ENCODE peak calls at places on chromosome 14, in eight cellular contexts. S is uterus; N is OCI-LY7; A is CD8-positive, alpha-beta T cell; L is stomach; K is ovary; D is Peyer's patch; C is left ventricle myocardium inferior. B is an unnamed sample.

GRCh38 chr14:71933026-71933587 is 878 bp downstream of the RGS6 start:
- DNase-seq in S (no peak), N (no peak), A (no peak), L (no peak), K (no peak), D (no peak), C (no peak), B (no peak)

GRCh38 chr14:50410016-50410530 is 13.4 kb upstream of the CDKL1 start:
- DNase-seq in S (no peak), N (no peak), A (no peak), L (no peak), K (no peak), D (no peak), C (no peak), B (no peak)

GRCh38 chr14:50830932-50831703 is at the start of gene NIN:
- DNase-seq in S (peak), N (peak), A (peak), L (peak), K (peak), D (peak), C (peak), B (peak)

GRCh38 chr14:48747683-48748082 is 838.5 kb downstream of the RPS29 start:
- DNase-seq in S (no peak), N (no peak), A (no peak), L (no peak), K (no peak), D (no peak), C (no peak), B (no peak)

GRCh38 chr14:61678966-61679365 is 16.3 kb upstream of the HIF1A start:
- DNase-seq in S (no peak), N (no peak), A (no peak), L (no peak), K (no peak), D (no peak), C (no peak), B (no peak)

GRCh38 chr14:21044106-21044618 is 2.0 kb downstream of the RNASE7 start:
- DNase-seq in S (no peak), N (no peak), A (peak), L (no peak), K (no peak), D (no peak), C (peak), B (no peak)

GRCh38 chr14:93914278-93914677 is 12.9 kb upstream of the FAM181A start:
- DNase-seq in S (no peak), N (no peak), A (no peak), L (no peak), K (no peak), D (no peak), C (no peak), B (no peak)

GRCh38 chr14:77761205-77761931 is 412 bp upstream of the SNW1 start:
- DNase-seq in S (peak), N (peak), A (no peak), L (no peak), K (peak), D (peak), C (peak), B (no peak)

GRCh38 chr14:73741386-73741875 is 27.2 kb upstream of the PNMA1 start:
- DNase-seq in S (peak), N (peak), A (no peak), L (peak), K (peak), D (peak), C (peak), B (no peak)

GRCh38 chr14:43687866-43688265 is 819.2 kb downstream of the FSCB start:
- DNase-seq in S (no peak), N (no peak), A (no peak), L (no peak), K (no peak), D (no peak), C (no peak), B (no peak)

GRCh38 chr14:60658116-60658515 is 8.8 kb upstream of the SIX1 start:
- DNase-seq in S (no peak), N (peak), A (no peak), L (no peak), K (no peak), D (no peak), C (no peak), B (no peak)

GRCh38 chr14:53519137-53519536 is 366.0 kb upstream of the DDHD1 start:
- DNase-seq in S (no peak), N (no peak), A (no peak), L (no peak), K (no peak), D (no peak), C (no peak), B (no peak)

GRCh38 chr14:57066887-57067513 is 201.7 kb downstream of the EXOC5 start:
- DNase-seq in S (no peak), N (peak), A (no peak), L (peak), K (peak), D (peak), C (no peak), B (no peak)

GRCh38 chr14:20365928-20366327 is 22.5 kb downstream of the PARP2 start:
- DNase-seq in S (no peak), N (no peak), A (no peak), L (no peak), K (no peak), D (no peak), C (no peak), B (no peak)

GRCh38 chr14:33184587-33184986 is 245.9 kb downstream of the NPAS3 start:
- DNase-seq in S (no peak), N (no peak), A (no peak), L (no peak), K (no peak), D (no peak), C (no peak), B (no peak)

GRCh38 chr14:51205486-51205885 is 34.6 kb upstream of the TMX1 start:
- DNase-seq in S (no peak), N (no peak), A (no peak), L (no peak), K (no peak), D (no peak), C (no peak), B (no peak)

GRCh38 chr14:50954811-50955372 is 10.6 kb upstream of the PYGL start:
- DNase-seq in S (no peak), N (peak), A (no peak), L (no peak), K (no peak), D (no peak), C (no peak), B (no peak)

GRCh38 chr14:92936085-92936484 is 13.1 kb downstream of the CHGA start:
- DNase-seq in S (no peak), N (no peak), A (no peak), L (no peak), K (no peak), D (no peak), C (no peak), B (no peak)

GRCh38 chr14:86404425-86404824 is 874.5 kb downstream of the FLRT2 start:
- DNase-seq in S (no peak), N (no peak), A (no peak), L (no peak), K (no peak), D (no peak), C (no peak), B (no peak)

GRCh38 chr14:74474376-74474775 is 18.7 kb downstream of the NPC2 start:
- DNase-seq in S (no peak), N (no peak), A (no peak), L (no peak), K (no peak), D (no peak), C (no peak), B (no peak)

GRCh38 chr14:80388980-80389711 is 177.8 kb upstream of the DIO2 start:
- DNase-seq in S (no peak), N (no peak), A (no peak), L (no peak), K (no peak), D (no peak), C (no peak), B (no peak)

GRCh38 chr14:93132472-93133065 is 16.8 kb upstream of the ITPK1 start:
- DNase-seq in S (no peak), N (peak), A (peak), L (peak), K (no peak), D (peak), C (no peak), B (no peak)

GRCh38 chr14:38255673-38256357 is at the start of gene CLEC14A:
- DNase-seq in S (peak), N (no peak), A (no peak), L (no peak), K (peak), D (no peak), C (peak), B (peak)

GRCh38 chr14:103209054-103209453 is 85.8 kb downstream of the TNFAIP2 start:
- DNase-seq in S (no peak), N (no peak), A (no peak), L (no peak), K (peak), D (no peak), C (no peak), B (no peak)

GRCh38 chr14:67480011-67480410 is 8.5 kb downstream of the TMEM229B start:
- DNase-seq in S (no peak), N (peak), A (no peak), L (no peak), K (no peak), D (no peak), C (no peak), B (no peak)

GRCh38 chr14:99744199-99744872 is 48.9 kb upstream of the EML1 start:
- DNase-seq in S (no peak), N (no peak), A (no peak), L (no peak), K (no peak), D (no peak), C (no peak), B (no peak)

GRCh38 chr14:23160924-23161522 is 22.4 kb downstream of the SLC7A8 start:
- DNase-seq in S (peak), N (no peak), A (no peak), L (peak), K (peak), D (no peak), C (no peak), B (no peak)

GRCh38 chr14:60665178-60665555 is 15.9 kb upstream of the SIX1 start:
- DNase-seq in S (no peak), N (no peak), A (no peak), L (no peak), K (no peak), D (no peak), C (no peak), B (no peak)

GRCh38 chr14:84465890-84466289 is 1064.1 kb upstream of the FLRT2 start:
- DNase-seq in S (no peak), N (no peak), A (no peak), L (no peak), K (no peak), D (no peak), C (no peak), B (no peak)

GRCh38 chr14:81303258-81303935 is 82.6 kb upstream of the GTF2A1 start:
- DNase-seq in S (no peak), N (peak), A (no peak), L (peak), K (peak), D (peak), C (no peak), B (no peak)

GRCh38 chr14:69715725-69716482 is 51.0 kb upstream of the SRSF5 start:
- DNase-seq in S (peak), N (no peak), A (no peak), L (peak), K (peak), D (peak), C (peak), B (peak)

GRCh38 chr14:69713976-69714716 is 52.8 kb upstream of the SRSF5 start:
- DNase-seq in S (no peak), N (no peak), A (no peak), L (no peak), K (no peak), D (peak), C (no peak), B (no peak)

GRCh38 chr14:69719501-69719951 is 47.4 kb upstream of the SRSF5 start:
- DNase-seq in S (peak), N (no peak), A (no peak), L (no peak), K (peak), D (peak), C (peak), B (peak)

GRCh38 chr14:69713127-69713800 is 53.7 kb upstream of the SRSF5 start:
- DNase-seq in S (no peak), N (no peak), A (no peak), L (peak), K (no peak), D (peak), C (no peak), B (no peak)

DNA sequence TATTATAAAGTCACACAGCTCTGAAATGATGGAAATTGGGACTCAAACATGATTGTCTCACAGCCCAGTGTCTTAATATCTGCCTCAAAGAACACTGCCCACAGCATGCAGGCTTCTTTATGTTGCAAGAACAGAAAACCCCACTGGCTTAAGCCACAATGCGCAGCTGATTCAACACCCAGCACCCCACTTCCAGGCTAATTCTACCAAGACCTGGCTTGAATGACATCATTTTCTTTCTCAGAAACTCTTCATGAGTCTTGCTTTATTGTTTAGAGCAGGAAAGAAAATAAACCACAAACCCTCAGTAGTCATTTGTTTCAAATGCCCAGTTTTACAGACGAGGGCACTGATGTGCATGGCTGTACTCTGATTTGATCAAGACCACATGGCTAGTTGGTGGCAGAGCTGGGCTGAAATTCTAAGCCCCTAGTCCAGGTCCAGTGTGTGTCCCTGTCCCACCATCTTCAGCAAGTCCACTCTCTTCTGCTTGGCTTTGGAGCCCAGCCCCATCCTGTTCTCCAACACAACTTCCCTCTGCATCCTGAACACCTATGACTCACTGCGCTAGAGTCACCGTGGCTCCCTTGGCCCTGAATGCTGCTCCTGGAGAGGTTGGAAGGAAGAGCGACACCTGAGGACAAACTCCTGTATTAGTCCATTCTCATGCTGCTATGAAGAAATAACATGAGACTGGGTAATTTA is 50.3 kb upstream of the SRSF5 start:
- DNase-seq in S (no peak), N (no peak), A (peak), L (no peak), K (no peak), D (peak), C (peak), B (no peak)
- TF ChIP-seq CTCF in S (no peak), N (no peak), A (no peak), L (no peak), K (no peak), D (no peak), C (no peak), B (no peak)

GRCh38 chr14:63203618-63204406 is 431 bp upstream of the RHOJ start:
- DNase-seq in S (peak), N (no peak), A (no peak), L (peak), K (peak), D (peak), C (peak), B (peak)
- H3K4me3 ChIP-seq in S (peak), N (no peak), A (no peak), L (peak), K (peak), D (peak), C (peak), B (peak)

GRCh38 chr14:91258876-91259275 is 14.4 kb upstream of the GPR68 start:
- DNase-seq in S (no peak), N (no peak), A (no peak), L (no peak), K (no peak), D (no peak), C (no peak), B (no peak)

GRCh38 chr14:91257328-91258020 is 13.0 kb upstream of the GPR68 start:
- DNase-seq in S (no peak), N (no peak), A (no peak), L (no peak), K (no peak), D (no peak), C (no peak), B (no peak)

GRCh38 chr14:91255820-91256219 is 11.3 kb upstream of the GPR68 start:
- DNase-seq in S (no peak), N (no peak), A (no peak), L (no peak), K (no peak), D (no peak), C (no peak), B (no peak)

GRCh38 chr14:91256661-91257060 is 12.2 kb upstream of the GPR68 start:
- DNase-seq in S (no peak), N (no peak), A (no peak), L (no peak), K (no peak), D (no peak), C (no peak), B (no peak)

DNA sequence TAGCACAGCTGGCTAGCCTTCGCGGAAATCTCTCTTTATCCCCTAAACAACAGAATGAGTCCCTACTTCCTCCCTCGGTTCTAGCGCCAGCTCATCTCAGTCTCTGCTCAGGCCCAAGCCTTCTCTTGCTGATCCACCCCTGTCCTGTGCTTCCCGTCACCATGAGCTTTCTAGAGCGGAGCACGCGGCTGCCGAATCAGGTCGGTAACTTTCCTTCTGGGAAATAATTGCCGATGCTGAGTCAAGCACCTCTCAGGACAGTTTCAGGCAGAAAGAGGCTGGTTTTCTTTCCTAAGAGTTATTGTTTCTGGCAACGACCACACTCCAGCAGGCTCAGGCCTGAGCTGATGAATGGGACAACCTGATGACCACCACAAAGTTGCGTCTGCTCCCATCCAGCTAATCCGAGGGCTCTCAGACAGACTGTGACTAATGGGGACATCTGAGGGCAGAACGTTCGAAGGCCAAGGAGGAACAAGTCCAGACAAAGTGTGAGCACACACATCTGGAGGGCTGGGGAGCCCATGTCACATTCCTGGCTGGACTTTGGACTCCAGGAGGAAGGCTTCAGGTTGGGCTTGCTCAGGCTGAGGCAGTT is 13.6 kb upstream of the GPR68 start:
- DNase-seq in S (peak), N (no peak), A (no peak), L (no peak), K (no peak), D (no peak), C (peak), B (no peak)
- H3K27ac ChIP-seq in S (no peak), N (no peak), A (no peak), L (peak), K (no peak), D (peak), C (peak), B (peak)

DNA sequence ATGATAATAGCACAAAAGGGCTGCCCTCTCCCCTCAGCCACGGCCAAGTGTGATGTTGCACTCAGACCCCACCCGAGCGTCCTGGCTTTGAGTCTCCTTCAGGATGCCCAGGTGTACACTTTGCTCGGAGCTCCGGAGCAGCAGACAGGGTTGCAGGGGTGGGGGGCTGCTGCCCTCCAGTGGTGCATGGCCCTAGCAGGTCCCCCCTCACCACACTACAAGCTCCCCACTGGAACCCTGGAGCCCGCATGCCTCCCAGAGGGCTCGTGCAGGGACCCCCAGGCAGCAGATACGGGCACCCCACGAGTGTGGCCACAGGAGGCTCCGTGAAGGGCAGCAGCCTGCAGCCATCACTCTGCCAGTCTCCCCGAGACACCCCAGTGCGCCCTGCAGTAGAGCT is 69.9 kb upstream of the C14orf180 start:
- DNase-seq in S (no peak), N (no peak), A (no peak), L (no peak), K (no peak), D (no peak), C (no peak), B (no peak)
- TF ChIP-seq CTCF in S (no peak), N (no peak), A (no peak), L (no peak), K (no peak), D (no peak), C (peak), B (no peak)

DNA sequence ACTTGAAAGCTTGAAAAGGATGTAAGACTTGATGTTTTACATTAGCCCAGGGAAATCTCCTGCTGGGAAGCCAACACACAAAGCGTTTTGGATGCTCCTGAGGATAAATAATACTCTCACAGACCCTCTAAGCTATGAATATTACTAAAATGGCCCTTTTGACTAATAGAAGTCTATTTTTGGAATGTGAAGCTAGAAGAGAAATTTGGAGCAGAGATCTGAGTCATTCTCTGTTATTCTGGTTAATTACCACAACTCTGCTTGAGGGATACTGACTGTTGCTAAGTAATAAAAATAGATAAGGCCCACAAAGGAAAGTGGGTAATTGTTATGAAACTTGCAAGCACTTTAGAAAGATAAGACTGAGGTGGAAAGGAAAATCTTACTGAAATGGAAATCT is 346.2 kb upstream of the STXBP6 start:
- DNase-seq in S (no peak), N (no peak), A (no peak), L (no peak), K (no peak), D (no peak), C (no peak), B (no peak)
- H3K4me3 ChIP-seq in S (no peak), N (no peak), A (no peak), L (no peak), K (no peak), D (no peak), C (no peak), B (no peak)

DNA sequence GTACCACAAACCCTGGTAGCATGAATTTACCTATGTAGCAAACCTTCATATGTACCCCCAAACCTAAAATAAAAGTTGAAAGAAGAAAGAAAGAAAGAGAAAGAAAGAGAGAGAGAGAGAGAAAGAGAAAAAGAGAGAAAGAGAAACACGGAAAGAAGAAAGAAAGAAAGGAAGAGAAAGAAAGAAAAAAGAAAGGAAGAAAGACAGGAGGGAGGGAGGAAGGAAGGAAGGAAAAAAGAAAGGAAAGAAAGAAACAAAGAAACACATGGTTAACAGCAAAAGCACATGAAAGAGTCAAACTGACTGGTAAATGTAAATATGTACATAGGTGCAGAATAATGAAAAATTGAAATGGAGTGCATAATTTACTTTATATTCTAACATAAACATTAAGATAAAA is 903.4 kb downstream of the LRFN5 start:
- DNase-seq in S (no peak), N (no peak), A (no peak), L (no peak), K (no peak), D (no peak), C (no peak), B (no peak)
- H3K27ac ChIP-seq in S (no peak), N (no peak), A (no peak), L (no peak), K (no peak), D (no peak), C (no peak), B (no peak)